ENCODE peak calls at places on chromosomes 7 and 10, in eight cellular contexts. L, I, U, N, A, V, J and F are unnamed samples.

GRCh38 chr10:85992324-85992723 is 374.3 kb downstream of the GRID1 start:
- DNase-seq in L (no peak), I (no peak), U (no peak), N (no peak), A (no peak), V (no peak), J (no peak), F (no peak)

GRCh38 chr10:78312197-78313046 is 278.8 kb downstream of the RPS24 start:
- DNase-seq in L (no peak), I (no peak), U (no peak), N (no peak), A (peak), V (no peak), J (no peak), F (no peak)

GRCh38 chr7:150955519-150956394 is 22.4 kb downstream of the KCNH2 start:
- DNase-seq in L (no peak), I (no peak), U (no peak), N (no peak), A (no peak), V (no peak), J (no peak), F (peak)

GRCh38 chr7:901388-902154 is 25.2 kb downstream of the GET4 start:
- DNase-seq in L (no peak), I (peak), U (peak), N (peak), A (peak), V (peak), J (no peak), F (peak)

GRCh38 chr10:73814896-73815718 is 3.7 kb upstream of the NDST2 start:
- DNase-seq in L (no peak), I (no peak), U (no peak), N (no peak), A (peak), V (no peak), J (no peak), F (no peak)

GRCh38 chr10:47044741-47045140 is 133.5 kb downstream of the PTPN20 start:
- DNase-seq in L (no peak), I (no peak), U (no peak), N (no peak), A (no peak), V (no peak), J (no peak), F (no peak)

GRCh38 chr7:79876769-79877362 is 257.8 kb upstream of the GNAI1 start:
- DNase-seq in L (no peak), I (peak), U (no peak), N (no peak), A (peak), V (no peak), J (no peak), F (no peak)

GRCh38 chr10:117736655-117737054 is 194.1 kb downstream of the EMX2 start:
- DNase-seq in L (no peak), I (no peak), U (no peak), N (no peak), A (no peak), V (no peak), J (no peak), F (no peak)

GRCh38 chr7:7911339-7911738 is 57.3 kb upstream of the GLCCI1 start:
- DNase-seq in L (no peak), I (peak), U (no peak), N (no peak), A (peak), V (no peak), J (no peak), F (no peak)

GRCh38 chr10:48475943-48476278 is 129.0 kb downstream of the ARHGAP22 start:
- DNase-seq in L (no peak), I (no peak), U (no peak), N (no peak), A (no peak), V (no peak), J (no peak), F (no peak)

GRCh38 chr10:101052285-101052684 is 9.5 kb upstream of the KAZALD1 start:
- DNase-seq in L (no peak), I (no peak), U (no peak), N (no peak), A (peak), V (no peak), J (no peak), F (no peak)

GRCh38 chr7:768881-769504 is 41.9 kb upstream of the PRKAR1B start:
- DNase-seq in L (no peak), I (no peak), U (no peak), N (no peak), A (no peak), V (no peak), J (no peak), F (peak)

GRCh38 chr10:114650266-114650665 is 7.8 kb downstream of the ABLIM1 start:
- DNase-seq in L (no peak), I (no peak), U (no peak), N (no peak), A (peak), V (no peak), J (no peak), F (no peak)

GRCh38 chr7:142873281-142873784 is 12.2 kb downstream of the TRPV6 start:
- DNase-seq in L (no peak), I (no peak), U (peak), N (peak), A (peak), V (no peak), J (no peak), F (no peak)